ENCODE peak calls at places on chromosome 22, in seven cellular contexts. E, C, F, M, R, Y and B are unnamed samples.

GRCh38 chr22:30471616-30472318 is at the start of gene SEC14L3:
- DNase-seq in E (no peak), C (no peak), F (no peak), M (no peak), R (no peak), Y (no peak), B (no peak)

GRCh38 chr22:37328017-37328416 is 45.7 kb downstream of the CYTH4 start:
- DNase-seq in E (no peak), C (no peak), F (peak; percentile 30), M (no peak), R (no peak), Y (peak; percentile 92), B (peak; percentile 75)

GRCh38 chr22:38082986-38083710 is 836 bp downstream of the SLC16A8 start:
- DNase-seq in E (no peak), C (no peak), F (no peak), M (no peak), R (no peak), Y (no peak), B (no peak)

GRCh38 chr22:24302591-24302990 is 32.0 kb downstream of the SPECC1L start:
- DNase-seq in E (no peak), C (no peak), F (no peak), M (no peak), R (no peak), Y (no peak), B (no peak)

GRCh38 chr22:17266261-17266971 is 47.2 kb upstream of the ADA2 start:
- DNase-seq in E (no peak), C (no peak), F (peak; percentile 82), M (no peak), R (no peak), Y (no peak), B (no peak)

GRCh38 chr22:29782061-29782845 is 15.1 kb downstream of the UQCR10 start:
- DNase-seq in E (no peak), C (no peak), F (no peak), M (no peak), R (no peak), Y (peak; percentile 43), B (no peak)

GRCh38 chr22:25448435-25449051 is 115.9 kb upstream of the GRK3 start:
- DNase-seq in E (no peak), C (peak; percentile 7), F (no peak), M (no peak), R (no peak), Y (peak; percentile 36), B (no peak)

GRCh38 chr22:37803195-37803635 is 4.5 kb upstream of the GCAT start:
- DNase-seq in E (no peak), C (no peak), F (no peak), M (no peak), R (no peak), Y (no peak), B (no peak)

GRCh38 chr22:30297276-30298004 is 8.1 kb upstream of the CASTOR1 start:
- DNase-seq in E (no peak), C (no peak), F (no peak), M (no peak), R (no peak), Y (no peak), B (no peak)

GRCh38 chr22:49553076-49553475 is 274.6 kb downstream of the BRD1 start:
- DNase-seq in E (no peak), C (no peak), F (no peak), M (no peak), R (no peak), Y (no peak), B (no peak)

GRCh38 chr22:27871306-27872014 is 47.6 kb downstream of the PITPNB start:
- DNase-seq in E (no peak), C (no peak), F (no peak), M (no peak), R (no peak), Y (no peak), B (no peak)

GRCh38 chr22:45208993-45209838 is 31.5 kb downstream of the KIAA0930 start:
- DNase-seq in E (no peak), C (peak; percentile 15), F (no peak), M (peak; percentile 67), R (no peak), Y (peak; percentile 77), B (no peak)

GRCh38 chr22:39433476-39434242 is 23.2 kb upstream of the MGAT3 start:
- DNase-seq in E (no peak), C (no peak), F (no peak), M (no peak), R (no peak), Y (no peak), B (no peak)

GRCh38 chr22:43066844-43067385 is 22.3 kb downstream of the TTLL1 start:
- DNase-seq in E (no peak), C (no peak), F (peak; percentile 45), M (no peak), R (no peak), Y (peak; percentile 62), B (no peak)

GRCh38 chr22:42696331-42696967 is 24.2 kb downstream of the A4GALT start:
- DNase-seq in E (no peak), C (no peak), F (no peak), M (no peak), R (no peak), Y (no peak), B (no peak)

GRCh38 chr22:23692598-23693291 is 1.9 kb downstream of the RGL4 start:
- DNase-seq in E (no peak), C (no peak), F (no peak), M (no peak), R (no peak), Y (no peak), B (no peak)

GRCh38 chr22:48947636-48948035 is 880.0 kb downstream of the BRD1 start:
- DNase-seq in E (no peak), C (no peak), F (no peak), M (no peak), R (no peak), Y (no peak), B (no peak)

GRCh38 chr22:47116426-47117341 is 354.2 kb downstream of the TBC1D22A start:
- DNase-seq in E (no peak), C (no peak), F (no peak), M (no peak), R (no peak), Y (no peak), B (no peak)

GRCh38 chr22:46107753-46108563 is 42.4 kb upstream of the PPARA start:
- DNase-seq in E (no peak), C (no peak), F (no peak), M (no peak), R (no peak), Y (no peak), B (no peak)

GRCh38 chr22:50112151-50113118 is 22.6 kb downstream of the MOV10L1 start:
- DNase-seq in E (no peak), C (no peak), F (no peak), M (peak; percentile 26), R (no peak), Y (peak; percentile 89), B (no peak)

GRCh38 chr22:41052661-41053490 is 39.5 kb upstream of the EP300 start:
- DNase-seq in E (no peak), C (no peak), F (peak; percentile 2), M (no peak), R (no peak), Y (peak; percentile 56), B (peak; percentile 84)

GRCh38 chr22:20036119-20036518 is 15.2 kb downstream of the TANGO2 start:
- DNase-seq in E (no peak), C (no peak), F (no peak), M (no peak), R (no peak), Y (no peak), B (no peak)

GRCh38 chr22:18954333-18954732 is 18.2 kb upstream of the PRODH start:
- DNase-seq in E (peak; percentile 32), C (peak; percentile 49), F (peak; percentile 59), M (no peak), R (peak; percentile 12), Y (peak; percentile 54), B (peak; percentile 70)